ENCODE peak calls at places on chromosomes 4 and X, in five cellular contexts. F is GM12878, X is uterus, Z is IMR-90, D is Peyer's patch. H is an unnamed sample.

GRCh38 chr4:148076964-148077363 is 345.1 kb downstream of the ARHGAP10 start:
- DNase-seq in F (no peak), X (no peak), Z (peak; percentile 77), D (no peak), H (no peak)

GRCh38 chr4:150140774-150141400 is 62.6 kb downstream of the DCLK2 start:
- DNase-seq in F (no peak), X (no peak), Z (peak; percentile 77), D (no peak), H (no peak)

GRCh38 chr4:15003441-15003890 is 1.2 kb downstream of the CPEB2 start:
- DNase-seq in F (no peak), X (peak; percentile 42), Z (peak; percentile 19), D (peak; percentile 31), H (peak; percentile 82)

GRCh38 chrX:51568586-51568985 is 50.1 kb downstream of the CENPVL3 start:
- DNase-seq in F (no peak), X (no peak), Z (peak; percentile 91), D (no peak), H (no peak)

GRCh38 chr4:39256436-39256835 is 74.1 kb downstream of the WDR19 start:
- DNase-seq in F (no peak), X (no peak), Z (no peak), D (no peak), H (no peak)

GRCh38 chrX:74505437-74505836 is 84.1 kb downstream of the SLC16A2 start:
- DNase-seq in F (no peak), X (no peak), Z (no peak), D (no peak), H (no peak)

GRCh38 chr4:59612235-59612634 is 1587.9 kb upstream of the ADGRL3 start:
- DNase-seq in F (no peak), X (no peak), Z (peak; percentile 2), D (no peak), H (no peak)

GRCh38 chr4:165905405-165906027 is 32.5 kb downstream of the TLL1 start:
- DNase-seq in F (no peak), X (no peak), Z (no peak), D (no peak), H (no peak)

GRCh38 chr4:87982446-87982845 is 6.9 kb downstream of the SPP1 start:
- DNase-seq in F (no peak), X (no peak), Z (peak; percentile 35), D (no peak), H (no peak)

DNA sequence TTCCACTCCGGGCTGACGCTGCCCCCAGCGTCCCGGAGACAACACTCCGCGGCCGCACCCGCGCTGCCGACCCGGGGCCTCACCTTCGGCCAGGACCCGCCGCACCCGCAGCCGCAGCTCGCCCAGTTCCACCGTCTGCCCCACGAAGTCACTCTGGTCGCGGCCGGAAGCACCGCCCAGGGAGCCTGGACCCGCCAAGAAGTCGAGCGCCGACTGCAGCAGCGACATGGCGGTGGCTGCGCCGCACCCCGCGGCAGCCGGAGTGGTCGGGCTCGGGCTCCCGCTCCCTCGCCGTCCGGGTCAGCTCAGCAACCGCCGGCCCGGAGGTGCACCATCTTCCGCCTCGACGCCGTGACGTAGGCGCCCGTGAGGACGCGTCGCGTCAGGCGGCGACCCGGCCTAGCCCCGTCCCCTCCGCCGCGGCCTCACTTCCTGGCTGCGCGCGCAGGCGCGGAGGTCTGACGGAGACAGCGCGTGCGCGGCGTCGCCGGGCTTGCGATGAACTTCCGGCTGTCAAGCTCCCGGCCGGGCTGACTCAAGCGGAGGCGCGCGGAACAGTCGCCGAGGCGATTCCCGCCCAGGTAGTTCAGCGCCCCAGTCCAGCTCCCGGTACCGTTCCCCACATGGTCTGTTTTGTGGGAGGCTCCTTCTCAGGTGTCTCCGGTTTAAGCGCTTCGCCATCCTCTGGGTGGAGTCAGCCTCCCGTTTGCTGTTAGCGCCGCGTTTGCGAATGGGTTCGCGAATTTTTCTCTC is at the start of the genes GAK and TMEM175:
- DNase-seq in F (peak; percentile 87), X (peak; percentile 93), Z (peak; percentile 94), D (peak; percentile 94), H (peak; percentile 98)
- TF ChIP-seq POLR2A in F (peak; percentile 98), X (peak; percentile 90), Z (peak; percentile 96), D (peak; percentile 94), H (peak; percentile 66)

DNA sequence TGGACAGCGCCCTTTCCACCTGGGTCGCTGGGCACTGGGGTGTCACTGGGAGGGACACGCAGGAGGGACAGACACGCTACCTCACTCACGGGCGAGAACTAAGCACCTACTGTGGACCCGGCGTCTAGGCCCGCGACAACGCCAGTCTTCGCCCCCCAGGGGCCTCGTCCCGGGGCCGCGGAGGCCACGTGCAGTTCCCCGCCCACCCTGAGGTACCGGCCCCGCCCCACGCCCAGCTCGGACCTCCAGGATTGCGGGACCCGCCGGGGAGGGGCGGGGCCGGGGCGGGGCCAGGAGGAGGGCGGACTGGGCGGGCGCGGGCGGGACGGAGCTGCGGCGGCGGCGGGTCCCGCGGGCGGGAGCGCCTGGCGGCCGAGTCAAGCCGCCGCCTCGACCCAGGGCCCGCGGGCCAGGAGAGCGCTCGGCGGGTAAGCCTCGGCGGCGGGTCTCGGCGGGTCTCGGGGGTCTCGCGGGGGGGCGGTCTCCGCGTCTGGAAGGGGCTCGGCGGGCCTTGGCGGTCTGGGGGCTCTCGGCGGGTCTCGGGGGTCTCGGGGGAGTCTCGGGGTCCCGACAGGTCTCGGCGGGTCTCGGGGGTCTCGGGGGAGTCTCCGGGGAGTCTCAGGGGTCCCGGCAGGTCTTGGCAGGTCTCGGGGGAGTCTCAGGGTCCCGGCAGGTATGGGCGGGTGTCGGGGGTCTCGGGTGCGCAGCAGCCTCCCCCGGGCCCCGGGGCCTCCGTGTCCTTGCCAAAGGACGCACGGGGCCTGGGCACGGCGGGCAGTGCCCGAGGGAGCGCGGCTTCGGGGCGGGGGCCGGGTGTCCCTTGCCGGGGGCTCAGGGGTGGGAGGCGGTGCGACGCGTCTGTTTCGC is at the start of gene SH3BP2:
- DNase-seq in F (no peak), X (peak; percentile 74), Z (peak; percentile 49), D (peak; percentile 75), H (peak; percentile 88)
- TF ChIP-seq POLR2A in F (no peak), X (no peak), Z (no peak), D (peak; percentile 59), H (no peak)

DNA sequence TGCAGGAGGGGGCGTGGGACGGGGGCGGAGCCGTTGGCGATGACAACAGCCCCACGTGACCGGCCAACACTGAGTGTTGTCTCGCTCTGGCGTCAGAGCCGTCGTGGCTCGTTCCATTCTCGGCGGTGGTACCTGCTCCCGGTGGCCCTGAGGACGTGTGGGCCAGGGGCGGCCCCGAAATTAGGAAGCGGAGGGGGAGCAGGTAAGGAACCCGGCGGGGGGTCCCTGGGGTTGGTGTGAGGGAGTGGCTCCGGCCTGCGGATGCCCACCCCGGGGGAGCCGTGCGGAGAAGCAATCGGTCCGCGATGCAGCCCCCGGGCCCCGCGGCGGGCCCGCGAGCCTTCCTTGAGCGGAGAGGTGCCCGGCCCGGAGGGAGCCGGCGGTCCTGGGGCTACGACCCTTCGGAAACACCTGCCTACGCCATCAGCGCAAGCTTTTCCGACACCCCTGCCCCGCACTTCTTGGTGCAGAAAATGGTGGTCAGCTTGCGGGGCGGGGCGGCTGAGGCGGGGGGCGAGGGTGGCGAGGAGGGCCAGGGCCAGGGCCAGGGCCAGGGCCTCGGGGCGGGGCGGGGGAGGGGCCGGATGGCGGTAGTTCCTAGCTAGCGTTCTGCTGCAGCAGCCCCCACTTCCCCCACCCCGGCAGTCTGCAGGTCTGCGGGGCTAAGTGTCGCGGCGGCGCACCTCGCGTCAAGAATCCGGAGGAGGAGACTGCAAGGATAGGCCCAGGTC is at the start of gene BEX4:
- DNase-seq in F (no peak), X (peak; percentile 82), Z (peak; percentile 41), D (peak; percentile 82), H (peak; percentile 95)
- TF ChIP-seq POLR2A in F (peak; percentile 88), X (peak; percentile 92), Z (no peak), D (peak; percentile 62), H (peak; percentile 89)

DNA sequence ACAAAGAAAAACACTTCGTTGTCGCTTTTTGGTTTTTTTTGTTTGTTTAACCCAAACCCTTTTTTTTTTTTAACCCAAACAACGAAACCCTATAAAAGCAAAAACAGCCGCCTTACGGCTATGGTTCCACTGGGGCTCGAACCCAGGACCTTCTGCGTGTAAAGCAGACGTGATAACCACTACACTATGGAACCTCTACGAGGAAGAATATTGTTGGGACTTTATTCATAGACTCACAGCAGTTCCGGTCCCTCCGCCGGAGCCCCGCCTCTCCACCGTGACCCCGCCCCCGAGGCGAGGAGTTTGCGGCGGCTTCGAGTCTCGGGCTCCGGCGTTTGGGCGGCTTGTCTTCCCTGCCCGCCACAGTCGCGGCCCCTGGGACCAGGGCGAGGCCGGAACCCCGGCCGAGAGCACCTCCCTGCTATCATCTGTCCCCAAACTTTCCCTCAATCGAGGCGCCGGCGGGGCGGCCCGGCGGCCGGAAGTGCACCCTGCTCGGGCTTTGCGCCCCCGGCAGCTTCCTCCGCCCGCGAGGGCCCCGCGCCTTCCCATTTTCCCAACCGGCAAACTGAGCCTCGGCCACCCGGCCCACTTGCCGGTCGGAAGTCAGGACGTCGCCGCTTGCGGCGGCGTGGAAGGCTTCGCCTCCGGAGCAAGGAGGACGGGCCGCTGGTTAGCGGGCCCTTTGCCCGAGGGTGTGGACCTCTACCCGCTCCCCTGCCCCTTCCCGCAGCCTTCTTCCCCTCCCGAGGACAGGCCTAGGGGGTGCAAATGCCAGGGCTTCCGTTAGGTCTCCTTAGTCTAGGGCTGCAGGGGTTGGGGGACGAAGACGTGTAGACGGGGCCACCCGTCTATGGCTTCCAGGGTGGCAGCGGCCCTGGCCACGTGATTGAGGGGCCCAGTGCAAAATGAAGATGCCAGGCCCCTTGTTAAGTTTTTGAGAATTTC is 3.2 kb upstream of the RS1 start:
- DNase-seq in F (peak; percentile 64), X (peak; percentile 73), Z (peak; percentile 54), D (peak; percentile 73), H (peak; percentile 85)
- TF ChIP-seq POLR2A in F (peak; percentile 70), X (peak; percentile 48), Z (no peak), D (peak; percentile 14), H (no peak)

DNA sequence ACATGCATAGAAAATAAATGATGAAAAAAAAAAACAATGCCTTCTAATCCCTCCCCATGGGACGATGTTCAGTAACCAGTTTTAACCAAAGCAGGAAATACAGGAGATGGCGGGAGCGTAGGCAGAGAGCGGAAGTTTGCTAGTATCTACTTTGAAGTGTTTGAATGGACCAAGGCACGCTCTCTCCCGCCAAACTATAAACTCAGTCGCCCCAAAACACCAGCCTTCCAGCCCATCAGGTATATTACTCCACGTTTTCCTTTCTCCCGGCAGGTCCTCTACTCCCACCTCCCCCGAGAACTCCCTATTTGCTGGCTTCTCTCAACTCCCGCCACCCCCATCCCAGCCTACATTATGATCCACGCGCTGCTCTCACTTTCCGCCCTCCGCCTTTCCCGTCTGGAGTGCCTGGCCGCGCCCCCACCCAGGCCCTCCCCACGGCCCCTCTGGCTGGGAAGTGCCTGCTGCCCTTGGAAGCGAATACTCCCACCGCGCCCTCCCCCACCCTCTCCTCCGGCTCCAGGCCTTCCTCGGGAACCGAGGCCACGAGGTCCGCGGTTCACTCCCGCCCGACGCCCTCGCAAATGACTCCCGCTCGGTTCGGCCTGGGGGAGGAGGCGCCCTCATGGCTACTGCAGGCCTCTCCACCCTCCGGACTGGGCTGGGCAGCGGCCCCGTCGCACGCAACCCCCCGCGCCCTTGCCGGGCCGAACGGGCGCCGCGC is 741 bp downstream of the DHX15 start:
- DNase-seq in F (no peak), X (peak; percentile 53), Z (peak; percentile 37), D (peak; percentile 58), H (peak; percentile 80)
- TF ChIP-seq POLR2A in F (no peak), X (no peak), Z (peak; percentile 13), D (no peak), H (no peak)

DNA sequence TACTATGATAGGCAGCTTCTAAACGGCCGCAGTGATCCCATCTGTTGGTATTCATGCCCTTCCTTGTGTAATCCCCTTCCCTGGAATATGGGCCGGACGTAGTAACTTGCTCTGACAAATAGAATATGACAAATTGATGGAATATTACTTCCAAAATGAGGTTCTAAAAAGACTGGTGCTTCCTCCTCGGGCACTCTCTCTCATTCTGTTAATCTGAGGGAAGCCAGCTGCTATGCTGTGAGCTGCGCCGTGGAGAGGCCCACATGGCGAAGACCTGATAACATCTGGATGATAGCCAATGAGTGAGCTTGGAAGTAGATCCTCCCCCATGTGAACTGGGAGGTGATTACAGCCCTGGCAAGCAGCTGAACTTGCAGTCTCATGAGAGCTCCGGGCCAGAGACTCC is 27.2 kb upstream of the SLC25A4 start:
- DNase-seq in F (no peak), X (peak; percentile 73), Z (peak; percentile 94), D (no peak), H (no peak)
- TF ChIP-seq POLR2A in F (no peak), X (no peak), Z (no peak), D (no peak), H (no peak)

GRCh38 chr4:183932576-183932975 is 27.5 kb downstream of the STOX2 start:
- DNase-seq in F (no peak), X (no peak), Z (no peak), D (no peak), H (no peak)
- TF ChIP-seq POLR2A in F (no peak), X (no peak), Z (no peak), D (no peak), H (no peak)